ENCODE peak calls at places on chromosomes 2 and 18, in seven cellular contexts. P is fibroblast of pulmonary artery, E is kidney, U is K562, A is HFFc6, R is GM13977, V is mesothelial cell of epicardium. J is an unnamed sample.

GRCh38 chr2:47190188-47190818 is 35.2 kb upstream of the STPG4 start:
- DNase-seq in P (peak; percentile 42), E (no peak), U (no peak), A (peak; percentile 70), R (no peak), V (no peak), J (no peak)

GRCh38 chr2:75241696-75242095 is 42.4 kb upstream of the TACR1 start:
- DNase-seq in P (peak; percentile 42), E (no peak), U (peak; percentile 27), A (peak; percentile 31), R (no peak), V (no peak), J (no peak)

GRCh38 chr2:54471221-54471711 is 15.1 kb downstream of the SPTBN1 start:
- DNase-seq in P (peak; percentile 90), E (no peak), U (no peak), A (peak; percentile 81), R (no peak), V (peak; percentile 53), J (no peak)

GRCh38 chr18:72530622-72531021 is 13.5 kb downstream of the CBLN2 start:
- DNase-seq in P (no peak), E (no peak), U (no peak), A (no peak), R (no peak), V (no peak), J (no peak)

GRCh38 chr18:79315589-79315988 is 80.1 kb upstream of the NFATC1 start:
- DNase-seq in P (no peak), E (no peak), U (no peak), A (no peak), R (no peak), V (no peak), J (no peak)

GRCh38 chr18:22420649-22421048 is 2.9 kb upstream of the CTAGE1 start:
- DNase-seq in P (no peak), E (no peak), U (no peak), A (no peak), R (no peak), V (no peak), J (no peak)

GRCh38 chr2:21382980-21383520 is 259.3 kb downstream of the TDRD15 start:
- DNase-seq in P (no peak), E (no peak), U (no peak), A (no peak), R (no peak), V (no peak), J (no peak)

GRCh38 chr2:100011272-100011711 is 131.1 kb downstream of the AFF3 start:
- DNase-seq in P (peak; percentile 52), E (no peak), U (no peak), A (peak; percentile 75), R (no peak), V (no peak), J (no peak)

GRCh38 chr18:78681934-78682333 is 297.7 kb upstream of the SALL3 start:
- DNase-seq in P (no peak), E (no peak), U (no peak), A (no peak), R (no peak), V (no peak), J (no peak)

GRCh38 chr2:172105715-172106124 is 3.0 kb upstream of the DLX2 start:
- DNase-seq in P (no peak), E (no peak), U (peak; percentile 10), A (no peak), R (peak; percentile 16), V (no peak), J (no peak)

GRCh38 chr18:44759925-44760342 is 79.2 kb downstream of the SETBP1 start:
- DNase-seq in P (no peak), E (no peak), U (no peak), A (no peak), R (no peak), V (no peak), J (no peak)

GRCh38 chr2:130835766-130836015 is 1.0 kb upstream of the ARHGEF4 start:
- DNase-seq in P (no peak), E (peak; percentile 22), U (no peak), A (no peak), R (no peak), V (no peak), J (no peak)

GRCh38 chr2:42545714-42546390 is 22.6 kb upstream of the MTA3 start:
- DNase-seq in P (no peak), E (no peak), U (no peak), A (no peak), R (no peak), V (no peak), J (no peak)

GRCh38 chr2:25268136-25268535 is 73.6 kb downstream of the DNMT3A start:
- DNase-seq in P (no peak), E (no peak), U (no peak), A (no peak), R (no peak), V (no peak), J (no peak)

GRCh38 chr2:158124896-158125295 is 23.2 kb downstream of the UPP2 start:
- DNase-seq in P (no peak), E (no peak), U (no peak), A (no peak), R (no peak), V (no peak), J (no peak)

GRCh38 chr2:240469239-240469636 is 33.8 kb downstream of the GPC1 start:
- DNase-seq in P (no peak), E (peak; percentile 50), U (no peak), A (no peak), R (peak; percentile 15), V (no peak), J (no peak)

GRCh38 chr2:99554238-99554637 is 64.4 kb upstream of the REV1 start:
- DNase-seq in P (no peak), E (no peak), U (peak; percentile 22), A (no peak), R (no peak), V (no peak), J (no peak)

GRCh38 chr2:112996635-112997034 is 8.6 kb upstream of the IL36A start:
- DNase-seq in P (no peak), E (no peak), U (no peak), A (no peak), R (peak; percentile 18), V (no peak), J (peak; percentile 58)

GRCh38 chr18:65439184-65439583 is 311.6 kb upstream of the CDH7 start:
- DNase-seq in P (no peak), E (no peak), U (no peak), A (no peak), R (no peak), V (no peak), J (no peak)

GRCh38 chr2:177165103-177165583 is 47.5 kb upstream of the HNRNPA3 start:
- DNase-seq in P (peak; percentile 66), E (no peak), U (no peak), A (no peak), R (no peak), V (no peak), J (no peak)

GRCh38 chr2:219689676-219690628 is 62.5 kb downstream of the SLC4A3 start:
- DNase-seq in P (peak; percentile 83), E (no peak), U (peak; percentile 58), A (peak; percentile 66), R (peak; percentile 64), V (peak; percentile 62), J (peak; percentile 13)

GRCh38 chr2:25339791-25340339 is 1.9 kb downstream of the DNMT3A start:
- DNase-seq in P (no peak), E (peak; percentile 79), U (no peak), A (no peak), R (no peak), V (no peak), J (no peak)

GRCh38 chr2:233674995-233675394 is 3.3 kb downstream of the UGT1A9 start:
- DNase-seq in P (no peak), E (no peak), U (no peak), A (no peak), R (no peak), V (no peak), J (no peak)
- TF ChIP-seq CTCF in P (no peak), E (no peak), U (no peak), A (no peak), R (no peak), V (no peak), J (no peak)

GRCh38 chr18:669077-669476 is 11.6 kb downstream of the TYMS start:
- DNase-seq in P (no peak), E (no peak), U (no peak), A (no peak), R (no peak), V (no peak), J (no peak)
- TF ChIP-seq CTCF in P (no peak), E (no peak), U (no peak), A (no peak), R (no peak), V (no peak), J (no peak)

GRCh38 chr2:138066139-138066806 is 102.0 kb downstream of the HNMT start:
- DNase-seq in P (no peak), E (no peak), U (no peak), A (no peak), R (no peak), V (no peak), J (no peak)
- TF ChIP-seq CTCF in P (no peak), E (no peak), U (no peak), A (no peak), R (no peak), V (no peak), J (no peak)

GRCh38 chr2:239001794-239002193 is 153.9 kb downstream of the TWIST2 start:
- DNase-seq in P (no peak), E (peak; percentile 12), U (no peak), A (no peak), R (no peak), V (no peak), J (no peak)

GRCh38 chr2:239002591-239002959 is 154.7 kb downstream of the TWIST2 start:
- DNase-seq in P (no peak), E (peak; percentile 57), U (no peak), A (no peak), R (no peak), V (no peak), J (no peak)

GRCh38 chr2:239003933-239004636 is 156.2 kb downstream of the TWIST2 start:
- DNase-seq in P (no peak), E (peak; percentile 49), U (no peak), A (no peak), R (no peak), V (no peak), J (no peak)

GRCh38 chr2:239005586-239005985 is 157.7 kb downstream of the TWIST2 start:
- DNase-seq in P (no peak), E (peak; percentile 36), U (no peak), A (no peak), R (no peak), V (peak; percentile 26), J (no peak)

DNA sequence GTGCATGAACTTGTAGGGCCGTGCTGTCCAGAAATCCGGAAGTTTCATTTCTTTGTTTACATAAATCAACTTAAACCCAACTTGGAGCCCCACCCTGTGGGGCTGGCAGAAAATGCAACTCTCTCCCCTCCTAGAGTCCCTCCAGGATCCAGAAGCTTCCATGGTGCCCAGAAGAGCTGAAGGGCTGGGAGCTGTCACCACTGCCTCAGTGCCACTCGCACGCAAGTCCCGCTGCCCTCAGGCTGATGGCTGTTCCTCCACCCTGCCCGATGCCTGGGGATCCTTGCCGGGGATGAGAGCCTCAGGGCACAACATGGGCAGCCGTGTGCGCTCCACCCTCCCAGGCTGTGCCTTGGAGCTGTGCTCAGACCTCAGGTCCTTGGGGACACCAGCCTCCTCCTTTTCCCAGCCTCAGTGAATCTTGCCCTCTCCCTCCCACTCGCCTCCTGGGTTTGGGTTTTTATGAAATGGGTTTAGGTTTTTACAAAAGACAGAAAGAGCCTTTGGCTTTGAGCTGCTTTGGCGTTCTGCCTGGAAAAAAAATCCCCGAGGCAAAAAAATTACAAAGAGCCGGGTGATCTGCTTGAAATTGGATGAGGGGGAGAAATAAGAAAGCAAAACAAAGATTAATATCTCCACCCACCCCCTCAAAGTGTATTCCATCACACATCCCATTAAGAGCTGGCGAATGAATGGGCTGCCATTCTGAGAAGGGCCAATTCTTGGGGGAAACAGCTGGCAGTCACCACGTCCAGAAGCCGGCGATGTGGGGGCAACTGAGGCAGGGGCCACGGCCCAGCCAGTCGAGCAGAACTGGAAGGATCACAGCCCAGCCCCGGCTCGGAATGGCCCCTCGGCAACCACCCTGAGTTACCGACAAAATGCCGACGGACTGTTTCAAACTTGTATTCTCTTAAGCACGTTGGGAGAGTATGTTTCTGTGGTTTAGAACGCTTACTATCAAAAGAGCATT is 155.4 kb downstream of the TWIST2 start:
- DNase-seq in P (peak; percentile 58), E (peak; percentile 75), U (no peak), A (peak; percentile 73), R (no peak), V (no peak), J (no peak)
- TF ChIP-seq CTCF in P (peak; percentile 20), E (no peak), U (no peak), A (peak; percentile 68), R (no peak), V (no peak), J (no peak)